ENCODE peak calls at places on chromosomes 16 and 17, in seven cellular contexts. J, E, V, Y, O, B and U are unnamed samples.

GRCh38 chr17:50079334-50080095 is 15.6 kb upstream of the PDK2 start:
- DNase-seq in J (peak), E (no peak), V (peak), Y (peak), O (no peak), B (peak), U (peak)

GRCh38 chr17:40265337-40265736 is 22.3 kb upstream of the CDC6 start:
- DNase-seq in J (no peak), E (no peak), V (no peak), Y (no peak), O (no peak), B (no peak), U (no peak)

GRCh38 chr16:23952128-23953041 is 116.6 kb downstream of the PRKCB start:
- DNase-seq in J (no peak), E (peak), V (no peak), Y (no peak), O (peak), B (peak), U (no peak)

GRCh38 chr16:4692460-4693295 is 684 bp upstream of the NUDT16L1 start:
- DNase-seq in J (no peak), E (peak), V (no peak), Y (peak), O (no peak), B (peak), U (no peak)

GRCh38 chr17:45339646-45340605 is 23.1 kb upstream of the MAP3K14 start:
- DNase-seq in J (no peak), E (no peak), V (no peak), Y (no peak), O (no peak), B (no peak), U (peak)

GRCh38 chr17:19487009-19487600 is 46.5 kb upstream of the SLC47A1 start:
- DNase-seq in J (no peak), E (no peak), V (no peak), Y (no peak), O (no peak), B (no peak), U (no peak)

GRCh38 chr17:27471321-27472269 is 15.3 kb downstream of the KSR1 start:
- DNase-seq in J (peak), E (peak), V (no peak), Y (no peak), O (no peak), B (no peak), U (no peak)

GRCh38 chr16:30534368-30535105 is at the start of gene ZNF747:
- DNase-seq in J (peak), E (peak), V (peak), Y (peak), O (peak), B (peak), U (peak)

GRCh38 chr16:27769561-27770222 is 219.7 kb downstream of the KATNIP start:
- DNase-seq in J (no peak), E (peak), V (no peak), Y (peak), O (no peak), B (no peak), U (peak)